ENCODE peak calls at places on chromosome 6, in four cellular contexts. O is cardiac muscle cell, J is sigmoid colon, S is pancreas. Q is an unnamed sample. For H3K4me1, the result is how much of the 10 kb centered on the place peaks cover.

GRCh38 chr6:72206606-72207005 is 320.3 kb downstream of the RIMS1 start:
- DNase-seq in J (no peak), S (no peak), O (no peak), Q (no peak)

GRCh38 chr6:111793711-111794111 is 79.5 kb downstream of the FYN start:
- DNase-seq in S (no peak), J (no peak), O (no peak), Q (peak)

GRCh38 chr6:109925060-109925459 is 53.1 kb upstream of the GPR6 start:
- DNase-seq in J (no peak), S (no peak), O (peak), Q (no peak)

GRCh38 chr6:138420356-138420755 is 16.3 kb downstream of the HEBP2 start:
- DNase-seq in O (no peak), S (no peak), J (no peak), Q (no peak)

GRCh38 chr6:127515234-127515793 is 3.8 kb downstream of the MTCL3 start:
- DNase-seq in S (no peak), O (peak), J (no peak), Q (no peak)

GRCh38 chr6:24721461-24722215 is 2.7 kb upstream of the C6orf62 start:
- DNase-seq in S (no peak), J (no peak), O (no peak), Q (no peak)

GRCh38 chr6:166341464-166341863 is 881 bp downstream of the SFT2D1 start:
- DNase-seq in S (no peak), O (no peak), J (no peak), Q (no peak)

GRCh38 chr6:84137989-84138575 is 89.4 kb downstream of the CEP162 start:
- DNase-seq in S (no peak), J (no peak), O (no peak), Q (no peak)

GRCh38 chr6:5036309-5036708 is 32.5 kb upstream of the RPP40 start:
- DNase-seq in J (no peak), S (no peak), O (peak), Q (no peak)

GRCh38 chr6:3773696-3774298 is 22.3 kb upstream of the PXDC1 start:
- DNase-seq in S (no peak), J (no peak), O (no peak), Q (no peak)

GRCh38 chr6:40774932-40775331 is 187.8 kb upstream of the LRFN2 start:
- DNase-seq in O (no peak), J (no peak), S (no peak), Q (no peak)

GRCh38 chr6:43984442-43985321 is 142.6 kb downstream of the MRPL14 start:
- DNase-seq in S (no peak), J (peak), O (no peak), Q (no peak)

GRCh38 chr6:157667211-157668033 is 155.6 kb upstream of the SNX9 start:
- DNase-seq in S (no peak), O (peak), J (peak), Q (peak)

GRCh38 chr6:95518630-95519227 is 58.6 kb upstream of the MANEA start:
- DNase-seq in J (no peak), S (no peak), O (no peak), Q (no peak)

GRCh38 chr6:33689148-33689494 is 22.4 kb downstream of the UQCC2 start:
- DNase-seq in J (no peak), O (no peak), S (no peak), Q (no peak)

GRCh38 chr6:69758214-69758613 is 38.6 kb downstream of the LMBRD1 start:
- DNase-seq in S (no peak), J (no peak), O (no peak), Q (no peak)

GRCh38 chr6:29694637-29695036 is 13.7 kb upstream of the ZFP57 start:
- DNase-seq in S (no peak), J (no peak), O (no peak), Q (no peak)

GRCh38 chr6:20266851-20267608 is 54.8 kb upstream of the MBOAT1 start:
- DNase-seq in J (no peak), O (no peak), S (no peak), Q (no peak)

GRCh38 chr6:162331911-162332310 is 395.7 kb downstream of the PRKN start:
- DNase-seq in J (no peak), O (no peak), S (no peak), Q (no peak)

GRCh38 chr6:81767163-81768000 is 14.9 kb upstream of the TENT5A start:
- DNase-seq in S (no peak), J (no peak), O (no peak), Q (no peak)

GRCh38 chr6:75386050-75386770 is 101.6 kb upstream of the TMEM30A start:
- DNase-seq in J (no peak), S (no peak), O (no peak), Q (no peak)

GRCh38 chr6:105483492-105483891 is 80.6 kb upstream of the PREP start:
- DNase-seq in S (no peak), O (no peak), J (no peak), Q (no peak)

GRCh38 chr6:109449064-109449788 is 6.3 kb downstream of the MICAL1 start:
- DNase-seq in J (no peak), O (no peak), S (no peak), Q (no peak)

GRCh38 chr6:111471958-111472357 is 11.1 kb downstream of the REV3L start:
- DNase-seq in S (no peak), J (no peak), O (no peak), Q (no peak)

GRCh38 chr6:147035891-147036290 is 168.3 kb upstream of the STXBP5 start:
- DNase-seq in S (no peak), O (no peak), J (no peak), Q (no peak)

GRCh38 chr6:63652980-63653379 is 17.4 kb downstream of the PHF3 start:
- DNase-seq in O (no peak), S (no peak), J (no peak), Q (no peak)

GRCh38 chr6:34714663-34715062 is 18.1 kb upstream of the ILRUN start:
- DNase-seq in J (no peak), S (no peak), O (no peak), Q (no peak)

GRCh38 chr6:121285041-121285440 is 49.2 kb downstream of the TBC1D32 start:
- DNase-seq in O (no peak), J (no peak), S (no peak), Q (no peak)

GRCh38 chr6:54267798-54268197 is 40.4 kb upstream of the TINAG start:
- DNase-seq in S (peak), J (no peak), O (peak), Q (no peak)

GRCh38 chr6:106097368-106098231 is 11.5 kb downstream of the PRDM1 start:
- DNase-seq in J (no peak), O (no peak), S (no peak), Q (peak)

GRCh38 chr6:12312736-12313135 is 22.6 kb downstream of the EDN1 start:
- DNase-seq in J (no peak), S (no peak), O (no peak), Q (no peak)

GRCh38 chr6:20608371-20608770 is 74.1 kb downstream of the CDKAL1 start:
- DNase-seq in S (no peak), O (no peak), J (no peak), Q (no peak)

GRCh38 chr6:90458353-90459224 is 128.3 kb downstream of the MAP3K7 start:
- DNase-seq in O (no peak), J (no peak), S (no peak), Q (peak)

GRCh38 chr6:56246941-56247653 is at the start of gene COL21A1:
- DNase-seq in O (peak), J (peak), S (no peak), Q (no peak)

GRCh38 chr6:98957440-98957839 is 9.7 kb upstream of the FBXL4 start:
- DNase-seq in S (no peak), J (no peak), O (no peak), Q (no peak)

GRCh38 chr6:111552241-111552744 is 53.4 kb downstream of the TRAF3IP2 start:
- DNase-seq in S (peak), O (peak), J (peak), Q (no peak)

GRCh38 chr6:33979750-33980149 is 166.1 kb downstream of the GRM4 start:
- DNase-seq in J (no peak), S (no peak), O (no peak), Q (no peak)

GRCh38 chr6:116388924-116389323 is 18.2 kb downstream of the DSE start:
- DNase-seq in O (no peak), J (no peak), S (no peak), Q (no peak)
- H3K4me1 ChIP-seq in O (under half), J (under half), S (under half), Q (under half)

DNA sequence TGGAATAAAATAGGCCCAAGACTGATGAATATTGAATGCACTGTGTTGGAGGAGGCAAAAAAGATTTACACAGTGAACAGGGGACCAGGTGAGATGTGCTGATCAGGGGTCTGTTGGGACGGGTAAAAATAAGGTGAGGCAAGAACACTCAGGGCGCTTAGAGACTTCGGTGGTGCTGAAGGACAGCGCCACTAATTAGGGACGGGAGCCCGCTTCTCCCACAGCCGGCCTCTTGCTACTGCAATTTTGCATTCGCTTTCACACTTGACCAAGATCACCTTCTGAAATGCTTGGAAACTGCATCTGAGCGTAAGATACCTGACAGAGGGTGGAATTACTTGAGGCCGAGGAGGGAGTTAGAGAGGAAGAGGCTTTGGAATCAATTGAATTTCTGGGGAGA is 7.3 kb downstream of the TFAP2D start:
- DNase-seq in S (no peak), J (no peak), O (peak), Q (no peak)
- H3K4me1 ChIP-seq in S (under half), J (under half), O (under half), Q (under half)

DNA sequence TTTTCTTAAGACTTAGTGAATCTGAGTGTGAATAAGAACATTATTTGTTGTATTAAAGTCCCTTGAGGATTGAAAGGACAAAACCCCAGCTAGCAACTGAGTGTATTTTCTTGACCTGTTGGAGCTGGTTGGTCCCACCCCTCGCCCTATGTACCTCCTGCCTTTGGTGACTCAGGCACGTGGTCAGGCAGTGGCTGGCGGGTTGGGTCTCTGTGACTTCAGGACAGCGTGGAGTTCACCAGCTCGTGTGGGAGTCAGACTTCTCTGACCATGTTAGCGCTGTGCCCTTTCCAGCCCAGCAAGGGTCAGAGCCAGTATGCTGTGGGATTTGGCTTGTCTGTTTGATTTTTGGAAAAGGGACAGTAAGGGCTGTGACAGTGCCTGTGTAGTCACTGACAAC is 93.7 kb downstream of the SSR1 start:
- DNase-seq in J (no peak), S (no peak), O (no peak), Q (no peak)
- H3K4me1 ChIP-seq in J (under half), S (half or more), O (under half), Q (under half)

DNA sequence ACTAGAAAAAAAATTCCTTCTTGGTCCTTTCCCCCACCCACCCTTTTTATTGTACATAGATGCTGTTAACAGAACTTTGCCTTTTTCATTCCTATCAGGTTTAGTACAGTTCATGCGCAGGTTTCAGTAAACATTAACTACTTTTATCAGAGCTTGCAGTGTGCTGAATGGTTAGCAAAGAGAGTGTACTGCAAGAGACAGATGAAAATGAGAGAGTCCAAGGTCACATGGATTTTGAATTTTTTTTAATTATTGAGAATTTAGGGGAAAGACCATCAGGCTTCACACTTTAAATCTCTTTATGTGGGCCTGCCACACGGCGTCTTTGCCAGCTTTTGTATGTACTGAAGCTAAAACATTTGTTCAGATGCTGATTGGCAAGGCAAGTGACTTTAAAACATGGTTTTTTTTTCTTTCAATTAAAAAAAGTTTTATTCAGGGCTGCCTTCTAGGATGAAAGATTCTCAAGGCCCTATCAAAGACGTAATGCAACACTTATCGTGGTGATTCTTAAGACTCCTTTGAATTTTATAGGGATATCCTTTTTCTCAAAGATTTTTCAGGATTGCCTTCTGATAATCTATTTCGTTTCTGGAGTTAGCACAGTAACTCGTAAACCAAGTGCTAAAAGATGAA is 32.2 kb downstream of the RREB1 start:
- DNase-seq in O (no peak), S (no peak), J (no peak), Q (no peak)
- H3K4me1 ChIP-seq in O (half or more), S (half or more), J (half or more), Q (half or more)

GRCh38 chr6:87700351-87700728 is 1.7 kb downstream of the AKIRIN2 start:
- DNase-seq in J (no peak), S (no peak), O (no peak), Q (no peak)
- H3K4me1 ChIP-seq in J (under half), S (under half), O (under half), Q (under half)

GRCh38 chr6:31827286-31828079 is at the start of gene HSPA1B:
- DNase-seq in O (peak), J (peak), S (peak), Q (peak)
- H3K4me1 ChIP-seq in O (under half), J (under half), S (under half), Q (under half)